ENCODE peak calls at places on chromosome 3, in seven cellular contexts. X is epithelial cell of prostate; Z is astrocyte of the spinal cord; F is AG08395; B is activated CD8-positive, alpha-beta memory T cell treated with anti-CD3 and anti-CD28 coated beads for 48 hours; P is astrocyte of the cerebellum; N is globus pallidus. L is an unnamed sample.

GRCh38 chr3:184379375-184380209 is at the start of gene CHRD:
- DNase-seq in X (no peak), Z (no peak), F (no peak), B (no peak), P (no peak), N (no peak), L (no peak)

GRCh38 chr3:44241706-44242105 is at the start of gene TOPAZ1:
- DNase-seq in X (no peak), Z (no peak), F (no peak), B (no peak), P (no peak), N (no peak), L (no peak)

GRCh38 chr3:168714609-168715240 is 619.0 kb upstream of the GOLIM4 start:
- DNase-seq in X (no peak), Z (no peak), F (no peak), B (no peak), P (no peak), N (no peak), L (no peak)

GRCh38 chr3:114660124-114660523 is 366.3 kb downstream of the TIGIT start:
- DNase-seq in X (no peak), Z (peak), F (peak), B (no peak), P (peak), N (no peak), L (no peak)

GRCh38 chr3:160448845-160449659 is 534 bp downstream of the TRIM59 start:
- DNase-seq in X (no peak), Z (peak), F (no peak), B (no peak), P (no peak), N (peak), L (peak)

GRCh38 chr3:140910860-140911259 is 30.8 kb upstream of the SLC25A36 start:
- DNase-seq in X (no peak), Z (peak), F (no peak), B (no peak), P (no peak), N (peak), L (peak)

GRCh38 chr3:34646911-34647465 is 848.6 kb downstream of the PDCD6IP start:
- DNase-seq in X (no peak), Z (no peak), F (no peak), B (no peak), P (no peak), N (no peak), L (no peak)

GRCh38 chr3:125024817-125025216 is 31.0 kb downstream of the HEG1 start:
- DNase-seq in X (no peak), Z (no peak), F (no peak), B (no peak), P (no peak), N (no peak), L (no peak)

GRCh38 chr3:127053026-127053425 is 70.1 kb downstream of the PLXNA1 start:
- DNase-seq in X (no peak), Z (no peak), F (no peak), B (no peak), P (no peak), N (no peak), L (no peak)

GRCh38 chr3:16090013-16090412 is 84.5 kb upstream of the GALNT15 start:
- DNase-seq in X (peak), Z (peak), F (peak), B (no peak), P (peak), N (no peak), L (no peak)

GRCh38 chr3:66472313-66473134 is 28.3 kb downstream of the LRIG1 start:
- DNase-seq in X (peak), Z (peak), F (peak), B (no peak), P (no peak), N (no peak), L (no peak)

GRCh38 chr3:142931222-142931621 is 32.3 kb downstream of the PAQR9 start:
- DNase-seq in X (no peak), Z (no peak), F (peak), B (no peak), P (no peak), N (no peak), L (no peak)

GRCh38 chr3:187744169-187745151 is 808 bp downstream of the BCL6 start:
- DNase-seq in X (no peak), Z (peak), F (no peak), B (no peak), P (no peak), N (peak), L (peak)

GRCh38 chr3:52253314-52254260 is 8.0 kb downstream of the PPM1M start:
- DNase-seq in X (no peak), Z (no peak), F (no peak), B (no peak), P (no peak), N (peak), L (no peak)

GRCh38 chr3:153209596-153209995 is 47.6 kb downstream of the RAP2B start:
- DNase-seq in X (peak), Z (peak), F (peak), B (no peak), P (no peak), N (no peak), L (no peak)

GRCh38 chr3:184039414-184039813 is 7.9 kb downstream of the HTR3D start:
- DNase-seq in X (peak), Z (no peak), F (no peak), B (no peak), P (no peak), N (no peak), L (no peak)

GRCh38 chr3:136142592-136142991 is 53.5 kb downstream of the MSL2 start:
- DNase-seq in X (peak), Z (peak), F (peak), B (no peak), P (peak), N (no peak), L (no peak)

GRCh38 chr3:123789760-123790159 is 94.4 kb downstream of the MYLK start:
- DNase-seq in X (no peak), Z (peak), F (peak), B (no peak), P (no peak), N (no peak), L (no peak)

GRCh38 chr3:143090486-143090885 is 29.1 kb upstream of the CHST2 start:
- DNase-seq in X (no peak), Z (no peak), F (no peak), B (no peak), P (no peak), N (peak), L (no peak)

GRCh38 chr3:38690185-38690584 is 40.7 kb upstream of the SCN5A start:
- DNase-seq in X (no peak), Z (no peak), F (no peak), B (no peak), P (no peak), N (no peak), L (no peak)

GRCh38 chr3:160210799-160211221 is 14.4 kb upstream of the C3orf80 start:
- DNase-seq in X (peak), Z (peak), F (peak), B (no peak), P (peak), N (no peak), L (no peak)

GRCh38 chr3:37107846-37108245 is 66.5 kb downstream of the LRRFIP2 start:
- DNase-seq in X (no peak), Z (no peak), F (no peak), B (no peak), P (no peak), N (no peak), L (no peak)

L was measured in K562.